ENCODE peak calls at places on chromosomes 16 and 17, in four cellular contexts. A, F, O and C are unnamed samples.
A peak's percentile ranks its signal among the peaks of the same experiment; 100 is the strongest.

GRCh38 chr16:17578921-17579876 is 108.4 kb upstream of the XYLT1 start:
- DNase-seq in O (peak; percentile 80), A (peak; percentile 77), F (peak; percentile 91), C (peak; percentile 86)

GRCh38 chr16:31064882-31065461 is 9.1 kb downstream of the ZNF668 start:
- DNase-seq in F (peak; percentile 97), A (no peak), O (peak; percentile 84), C (peak; percentile 94)

GRCh38 chr17:45575126-45575885 is 84.8 kb upstream of the PLEKHM1 start:
- DNase-seq in O (no peak), A (no peak), F (no peak), C (no peak)

GRCh38 chr16:87457724-87458423 is 35.0 kb downstream of the ZCCHC14 start:
- DNase-seq in O (peak; percentile 99), F (peak; percentile 98), A (no peak), C (peak; percentile 96)

GRCh38 chr17:27293359-27293897 is 486 bp upstream of the WSB1 start:
- DNase-seq in A (peak; percentile 39), F (no peak), O (no peak), C (no peak)

GRCh38 chr17:12024332-12024731 is 3.7 kb downstream of the MAP2K4 start:
- DNase-seq in O (peak; percentile 47), A (no peak), F (peak; percentile 56), C (no peak)

GRCh38 chr17:63500548-63501390 is 22.4 kb upstream of the KCNH6 start:
- DNase-seq in A (no peak), O (no peak), F (no peak), C (no peak)

GRCh38 chr17:7862692-7863437 is 5.1 kb downstream of the CYB5D1 start:
- DNase-seq in A (peak; percentile 69), F (peak; percentile 71), O (no peak), C (peak; percentile 58)

GRCh38 chr17:56908061-56908542 is 5.7 kb downstream of the TRIM25 start:
- DNase-seq in O (no peak), A (peak; percentile 61), F (no peak), C (no peak)

GRCh38 chr17:62216847-62217246 is 151.8 kb upstream of the MED13 start:
- DNase-seq in O (no peak), A (no peak), F (no peak), C (no peak)

DNA sequence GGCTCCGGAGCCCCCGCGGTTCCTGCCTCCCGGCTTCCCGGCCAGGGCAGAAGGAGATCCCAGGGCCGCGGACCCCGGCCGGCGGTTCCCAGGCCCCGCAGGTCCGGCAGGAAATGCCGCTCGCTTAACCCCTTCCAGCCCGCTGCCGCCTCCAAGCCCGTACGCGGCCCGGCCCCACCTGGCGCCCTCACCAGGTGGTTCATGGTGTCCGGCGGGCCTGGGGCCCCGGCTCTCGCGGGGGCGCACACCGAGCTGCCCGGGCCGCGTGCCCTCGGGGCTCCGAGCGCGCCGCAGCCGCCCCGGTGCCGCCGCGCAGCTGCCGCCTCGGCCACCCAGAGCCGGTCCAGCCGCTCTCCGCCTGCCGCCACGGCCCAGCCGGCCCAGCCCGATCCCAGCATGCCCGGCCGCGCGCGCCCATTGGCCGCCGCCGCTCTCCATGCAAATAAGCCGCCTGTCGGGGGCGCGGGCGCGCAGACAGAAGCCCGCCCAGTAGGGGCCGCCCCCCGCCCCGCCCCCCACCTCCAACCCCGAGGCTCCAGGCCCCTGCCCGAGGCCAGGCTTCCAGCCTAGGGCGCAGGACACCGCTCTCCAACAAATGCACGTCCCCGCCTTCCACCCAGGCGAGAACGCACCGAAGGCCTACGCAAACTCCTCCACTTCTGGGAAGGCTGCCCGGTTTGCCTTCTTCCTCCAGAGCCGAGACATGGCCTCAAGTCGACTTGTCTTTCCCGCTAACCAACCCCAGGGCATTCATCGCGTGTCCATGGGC is at the start of gene BCAR1:
- DNase-seq in F (peak; percentile 87), A (peak; percentile 91), O (no peak), C (peak; percentile 94)
- TF ChIP-seq CTCF in F (no peak), A (no peak), O (no peak), C (no peak)

GRCh38 chr17:44217738-44218343 is 1.6 kb downstream of the UBTF start:
- DNase-seq in O (no peak), A (no peak), F (no peak), C (no peak)
- H3K4me3 ChIP-seq in O (peak overlapping the region; percentile 91), A (peak overlapping the region; percentile 89), F (peak overlapping the region; percentile 78), C (peak overlapping the region; percentile 64)

DNA sequence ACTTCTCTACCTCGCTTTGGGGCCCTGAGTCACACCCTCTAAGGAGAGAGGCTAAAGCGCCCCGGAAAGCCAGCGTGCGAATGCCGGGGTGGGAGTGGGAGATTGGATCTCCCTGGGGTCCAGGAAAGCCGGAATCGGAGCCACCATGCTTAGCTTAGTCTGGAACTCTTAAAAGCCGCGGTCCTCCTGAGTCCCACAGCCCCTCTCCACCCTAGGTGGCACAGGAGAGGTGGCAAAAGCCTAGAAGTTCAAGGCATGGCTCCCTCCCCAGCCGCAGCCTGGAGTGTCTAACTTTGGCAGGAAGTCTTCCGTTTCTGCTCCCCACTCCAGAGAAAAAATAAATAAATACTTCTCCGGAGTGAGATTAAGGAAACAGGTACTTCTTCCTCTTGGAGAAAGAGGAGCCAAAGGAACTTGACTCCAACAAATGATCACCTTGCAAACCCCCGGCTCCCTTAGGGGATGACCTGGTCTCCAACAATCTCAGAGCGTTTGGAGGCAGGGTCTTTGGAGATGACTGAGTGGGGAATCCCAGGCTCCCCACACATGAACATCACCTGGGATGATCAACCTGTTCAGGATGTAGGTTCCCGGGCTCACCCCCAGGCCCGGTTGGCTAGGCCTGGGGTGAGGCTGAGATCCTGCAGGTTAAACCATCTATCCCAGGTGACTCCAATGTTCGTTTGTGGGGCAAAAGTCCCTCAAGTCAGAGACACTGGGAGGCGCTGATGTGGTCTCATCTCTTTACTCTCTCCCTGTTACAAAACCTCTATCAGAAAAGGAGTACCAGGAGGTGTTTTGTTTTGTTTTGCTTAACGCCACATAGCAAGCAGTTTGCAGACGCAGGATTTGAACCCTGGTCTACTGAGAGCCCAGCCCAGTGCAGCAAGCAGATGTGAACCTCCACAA is 2.9 kb downstream of the CIITA start:
- DNase-seq in A (no peak), O (no peak), F (no peak), C (no peak)
- TF ChIP-seq CTCF in A (no peak), O (no peak), F (no peak), C (no peak)

GRCh38 chr17:49229805-49230600 is 584 bp downstream of the PHOSPHO1 start:
- DNase-seq in A (no peak), F (no peak), O (no peak), C (no peak)
- H3K4me3 ChIP-seq in A (peak overlapping the region; percentile 47), F (peak overlapping the region; percentile 77), O (peak overlapping the region; percentile 69), C (peak overlapping the region; percentile 65)

DNA sequence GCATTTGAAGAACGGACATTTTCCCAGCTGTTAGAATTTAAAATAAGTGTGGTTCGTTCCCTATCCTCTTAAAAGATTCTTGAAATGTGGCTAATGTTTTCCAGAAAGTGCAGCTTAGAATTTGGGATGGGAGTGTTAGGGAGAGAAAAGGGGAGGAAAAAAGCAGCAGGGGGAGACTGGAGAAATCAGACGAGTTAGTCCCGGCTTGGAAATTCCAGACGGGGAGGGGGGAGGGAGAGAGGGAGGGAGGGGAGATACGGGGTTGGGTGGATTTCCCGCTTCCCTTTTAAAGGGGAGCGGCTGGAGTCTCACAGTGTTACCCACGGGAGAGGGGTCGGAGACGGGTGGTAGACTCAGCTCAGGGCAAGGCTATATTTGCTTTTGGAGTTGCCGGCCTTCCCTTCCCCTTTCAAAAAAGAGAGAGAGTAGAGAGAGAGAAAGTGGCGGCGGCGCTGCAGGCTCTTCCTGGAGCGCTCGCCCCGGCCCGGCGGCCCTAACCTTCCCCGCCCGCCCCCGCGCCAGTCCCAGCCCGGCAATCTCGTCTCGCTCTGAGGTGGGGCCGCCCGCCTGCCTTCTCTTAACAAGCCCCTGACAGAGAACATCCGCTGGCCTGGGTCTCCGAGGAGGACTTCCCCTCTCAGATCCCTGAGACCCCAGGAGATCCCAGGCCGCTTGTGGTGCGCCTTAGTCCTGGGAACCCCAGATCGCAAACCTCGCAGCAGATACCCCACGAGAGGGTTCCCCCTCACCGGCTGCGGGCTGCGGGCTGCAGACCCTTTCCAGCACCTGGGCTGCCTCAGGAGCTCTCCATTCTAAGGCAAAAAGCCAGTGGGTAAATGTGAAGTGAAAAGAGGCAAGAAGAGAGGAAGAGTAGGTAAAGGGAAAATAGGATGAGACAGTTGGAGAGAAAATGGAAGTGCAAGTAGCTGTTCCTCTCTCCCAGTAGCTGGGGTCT is 6.6 kb downstream of the IGF2BP1 start:
- DNase-seq in F (no peak), O (no peak), A (no peak), C (peak; percentile 54)
- TF ChIP-seq CTCF in F (no peak), O (no peak), A (no peak), C (no peak)